ENCODE peak calls at places on chromosomes 6 and 20, in eight cellular contexts. K is substantia nigra; C is stimulated activated CD4-positive, alpha-beta T cell treated with anti-CD3 and anti-CD28 coated beads, Interleukin-15, amount 100 ng/mL, for 24 hours; I is effector memory CD8-positive, alpha-beta T cell; E is AG09319; O is putamen; F is A549; D is M059J. Y is an unnamed sample.

GRCh38 chr6:17355404-17355774 is 38.0 kb upstream of the CAP2 start:
- DNase-seq in K (no peak), C (no peak), I (no peak), E (no peak), O (no peak), F (no peak), D (no peak), Y (no peak)

GRCh38 chr6:21800948-21801438 is 207.4 kb downstream of the SOX4 start:
- DNase-seq in K (no peak), C (no peak), I (no peak), E (no peak), O (no peak), F (peak), D (peak), Y (peak)

GRCh38 chr6:118748311-118749062 is 97.1 kb upstream of the CEP85L start:
- DNase-seq in K (peak), C (no peak), I (no peak), E (no peak), O (no peak), F (no peak), D (peak), Y (peak)

GRCh38 chr6:67615796-67616195 is 1019.3 kb upstream of the ADGRB3 start:
- DNase-seq in K (no peak), C (no peak), I (no peak), E (no peak), O (no peak), F (no peak), D (peak), Y (peak)

GRCh38 chr6:144145546-144145945 is 4.8 kb upstream of the STX11 start:
- DNase-seq in K (no peak), C (no peak), I (no peak), E (no peak), O (no peak), F (no peak), D (peak), Y (peak)

GRCh38 chr6:77361018-77361417 is 102.3 kb downstream of the HTR1B start:
- DNase-seq in K (no peak), C (no peak), I (no peak), E (no peak), O (no peak), F (no peak), D (peak), Y (peak)

GRCh38 chr6:109878291-109878690 is 99.8 kb upstream of the GPR6 start:
- DNase-seq in K (no peak), C (no peak), I (no peak), E (no peak), O (no peak), F (no peak), D (no peak), Y (no peak)

GRCh38 chr6:125947581-125947980 is 9.0 kb upstream of the HINT3 start:
- DNase-seq in K (no peak), C (no peak), I (no peak), E (no peak), O (no peak), F (peak), D (peak), Y (peak)

GRCh38 chr20:31587545-31588389 is 17.3 kb upstream of the ID1 start:
- DNase-seq in K (no peak), C (peak), I (no peak), E (no peak), O (no peak), F (no peak), D (peak), Y (no peak)

GRCh38 chr20:41702647-41703046 is 84.5 kb upstream of the CHD6 start:
- DNase-seq in K (no peak), C (no peak), I (no peak), E (no peak), O (no peak), F (no peak), D (no peak), Y (no peak)

GRCh38 chr6:164749126-164749758 is 560.2 kb downstream of the C6orf118 start:
- DNase-seq in K (no peak), C (no peak), I (no peak), E (no peak), O (peak), F (peak), D (peak), Y (peak)

GRCh38 chr20:50427740-50428462 is 82.3 kb upstream of the PTPN1 start:
- DNase-seq in K (no peak), C (no peak), I (no peak), E (no peak), O (no peak), F (no peak), D (peak), Y (peak)

GRCh38 chr20:25486377-25486776 is 78.9 kb downstream of the GINS1 start:
- DNase-seq in K (no peak), C (peak), I (no peak), E (no peak), O (no peak), F (no peak), D (no peak), Y (no peak)